ENCODE peak calls at places on chromosomes 13 and 19, in nine cellular contexts. M is ascending aorta, N is cardiac muscle cell, X is choroid plexus epithelial cell, U is cardiac fibroblast, L is Panc1, S is NB4, F is MM.1S, V is nephron progenitor cell. G is an unnamed sample.

GRCh38 chr19:33110201-33110910 is 21.6 kb upstream of the WDR88 start:
- DNase-seq in M (no peak), U (peak), N (peak), V (no peak), F (no peak), X (peak), S (no peak), L (peak), G (no peak)

GRCh38 chr19:32388393-32388724 is 17.2 kb upstream of the DPY19L3 start:
- DNase-seq in V (no peak), M (no peak), U (no peak), X (no peak), N (no peak), F (no peak), L (no peak), S (no peak), G (no peak)

GRCh38 chr13:31055589-31055988 is 106.1 kb downstream of the HSPH1 start:
- DNase-seq in U (no peak), L (no peak), M (no peak), X (no peak), F (no peak), V (no peak), N (no peak), S (no peak), G (no peak)

GRCh38 chr19:49950956-49951526 is 9.9 kb downstream of the SIGLEC11 start:
- DNase-seq in S (no peak), N (no peak), F (no peak), M (no peak), L (no peak), V (no peak), U (no peak), X (no peak), G (no peak)

GRCh38 chr19:42402376-42403116 is 12.4 kb upstream of the CNFN start:
- DNase-seq in M (no peak), F (no peak), X (no peak), S (no peak), N (no peak), V (no peak), L (no peak), U (no peak), G (no peak)

GRCh38 chr13:110925023-110925608 is 10.2 kb upstream of the ANKRD10 start:
- DNase-seq in M (no peak), V (peak), F (no peak), X (peak), U (peak), N (peak), L (no peak), S (peak), G (no peak)

GRCh38 chr19:18793144-18794028 is 2.3 kb upstream of the COMP start:
- DNase-seq in F (no peak), V (no peak), N (no peak), L (no peak), M (no peak), X (no peak), U (no peak), S (no peak), G (no peak)

GRCh38 chr19:53157601-53158000 is 1.3 kb downstream of the ZNF347 start:
- DNase-seq in X (peak), N (peak), V (peak), S (no peak), F (no peak), L (no peak), U (peak), M (no peak), G (no peak)

GRCh38 chr19:3095375-3096191 is 1.4 kb downstream of the GNA11 start:
- DNase-seq in U (no peak), X (no peak), F (no peak), M (no peak), V (peak), N (no peak), L (no peak), S (peak), G (no peak)

GRCh38 chr19:33156354-33156753 is 24.4 kb downstream of the WDR88 start:
- DNase-seq in V (no peak), L (no peak), N (peak), X (peak), F (no peak), S (no peak), U (peak), M (no peak), G (no peak)

GRCh38 chr13:30881191-30881651 is 24.9 kb upstream of the MEDAG start:
- DNase-seq in V (no peak), L (no peak), X (no peak), S (no peak), M (peak), N (no peak), F (no peak), U (no peak), G (no peak)

GRCh38 chr13:20988033-20988908 is 73.1 kb downstream of the LATS2 start:
- DNase-seq in F (no peak), X (no peak), L (no peak), S (no peak), N (no peak), U (no peak), V (no peak), M (no peak), G (no peak)

GRCh38 chr19:17877696-17878095 is 6.0 kb downstream of the SLC5A5 start:
- DNase-seq in L (no peak), N (no peak), M (no peak), X (no peak), V (no peak), U (no peak), S (no peak), F (no peak), G (no peak)

GRCh38 chr13:26656919-26657318 is 99.4 kb downstream of the WASF3 start:
- DNase-seq in V (no peak), L (no peak), U (peak), S (peak), N (peak), M (no peak), X (peak), F (no peak), G (no peak)
- TF ChIP-seq CTCF in V (no peak), L (no peak), U (no peak), S (peak), N (peak), M (no peak), X (peak), F (peak), G (no peak)

DNA sequence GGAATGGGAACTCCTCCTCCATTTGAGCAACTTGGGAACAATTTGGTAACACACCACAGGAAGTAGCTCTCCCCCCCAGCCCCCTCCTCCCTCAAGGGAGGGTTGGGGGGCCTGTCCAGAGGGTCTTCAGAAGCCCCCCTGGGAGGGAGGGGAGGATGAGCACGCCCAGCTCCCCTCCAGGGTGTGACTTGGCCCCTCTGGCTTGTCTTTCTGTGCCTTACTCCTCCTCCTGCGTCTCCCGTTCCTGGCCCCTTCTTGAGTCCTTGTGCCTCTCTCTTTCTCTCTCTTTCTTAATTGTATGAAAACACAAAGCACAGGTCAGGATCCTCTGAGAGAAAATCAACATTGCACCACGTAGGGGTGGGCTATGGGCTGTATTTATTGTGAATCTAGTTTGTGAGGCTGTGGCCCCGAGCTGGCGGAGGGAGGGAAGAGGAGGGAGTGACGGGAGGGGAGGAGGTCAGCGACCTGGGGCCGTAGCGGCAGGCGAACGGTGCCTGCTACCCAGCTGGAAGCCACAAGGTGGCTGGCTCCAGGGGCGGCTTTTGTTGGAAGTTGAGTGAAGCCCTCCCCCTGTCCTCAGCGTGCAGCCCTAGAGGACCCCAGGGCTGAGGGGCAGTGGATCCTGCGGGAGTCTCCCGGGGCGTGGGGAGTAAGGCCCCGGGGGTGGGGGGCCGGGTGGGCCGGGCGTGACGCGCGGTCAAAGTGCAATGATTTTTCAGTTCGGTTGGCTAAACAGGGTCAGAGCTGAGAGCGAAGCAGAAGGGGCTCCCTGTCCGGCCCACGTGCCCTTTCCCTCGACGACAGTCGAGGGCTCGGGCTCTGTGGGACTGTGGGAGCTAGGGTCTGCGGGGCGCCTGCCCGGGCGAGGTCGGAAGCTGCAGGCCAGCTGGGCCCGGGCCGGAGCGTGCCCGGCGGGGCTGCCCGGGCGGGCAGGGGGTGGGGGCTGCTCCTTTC is 6.4 kb downstream of the LYL1 start:
- DNase-seq in V (peak), U (no peak), L (no peak), M (no peak), F (no peak), X (no peak), N (no peak), S (peak), G (no peak)
- TF ChIP-seq CTCF in V (peak), U (no peak), L (peak), M (peak), F (peak), X (no peak), N (peak), S (peak), G (no peak)

GRCh38 chr19:48319647-48320537 is 5.5 kb upstream of the EMP3 start:
- DNase-seq in F (peak), M (no peak), V (peak), U (peak), S (peak), N (peak), L (no peak), X (peak), G (peak)

GRCh38 chr19:48321372-48321621 is 4.1 kb upstream of the EMP3 start:
- DNase-seq in X (peak), V (peak), U (peak), S (peak), N (peak), M (peak), F (peak), L (no peak), G (peak)

GRCh38 chr19:48325265-48325910 is at the start of gene EMP3:
- DNase-seq in S (peak), U (peak), M (peak), V (peak), L (no peak), X (peak), N (peak), F (peak), G (peak)

GRCh38 chr19:48318286-48318987 is 6.9 kb upstream of the EMP3 start:
- DNase-seq in S (no peak), L (no peak), X (no peak), M (no peak), U (no peak), N (no peak), V (no peak), F (no peak), G (no peak)

GRCh38 chr19:48321622-48322591 is 3.4 kb upstream of the EMP3 start:
- DNase-seq in U (peak), L (no peak), F (peak), S (peak), V (peak), N (peak), X (peak), M (peak), G (peak)
- TF ChIP-seq CTCF in U (no peak), L (no peak), F (no peak), S (no peak), V (no peak), N (no peak), X (no peak), M (no peak), G (no peak)

GRCh38 chr19:38917921-38918491 is 6.0 kb upstream of the CCER2 start:
- DNase-seq in M (no peak), U (no peak), V (no peak), N (peak), S (no peak), X (no peak), L (no peak), F (no peak), G (no peak)
- TF ChIP-seq CTCF in M (no peak), U (no peak), V (no peak), N (peak), S (no peak), X (peak), L (no peak), F (no peak), G (no peak)

DNA sequence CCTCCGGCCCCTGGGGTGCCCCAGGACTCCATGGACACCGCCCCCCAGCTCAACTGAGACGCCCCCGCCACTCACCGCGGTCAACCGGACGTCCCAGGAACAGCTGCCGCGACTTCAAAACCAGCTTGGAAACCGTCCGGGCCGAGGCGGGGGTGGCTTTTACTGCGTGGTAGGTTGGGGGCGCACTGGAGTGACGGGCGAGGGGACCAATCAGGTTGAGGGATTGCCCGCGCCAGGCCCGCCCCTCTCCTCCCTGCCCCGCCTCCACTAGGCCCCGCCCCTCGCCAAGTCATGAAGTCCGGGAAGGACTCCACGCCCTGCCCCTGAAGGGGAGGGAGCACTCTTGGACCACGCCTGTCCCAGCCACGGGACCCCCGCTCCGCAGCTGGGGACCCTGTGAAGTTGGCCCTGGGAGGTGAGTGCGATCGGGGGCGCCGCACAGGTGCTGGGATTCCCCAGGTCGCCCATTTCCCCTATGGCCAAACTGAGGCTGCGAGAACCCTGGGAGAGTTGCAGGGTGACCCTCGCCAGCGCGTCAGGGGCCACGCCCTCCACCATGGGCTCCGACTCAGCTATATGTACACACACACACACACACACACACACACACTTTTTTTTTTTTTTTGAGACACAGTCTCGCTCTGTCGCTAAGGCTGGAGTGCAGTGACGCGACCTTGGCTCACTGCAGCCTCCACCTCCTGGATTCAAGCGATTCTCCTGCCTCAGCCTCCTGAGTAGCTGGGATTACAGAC is at the start of gene PLIN3:
- DNase-seq in N (peak), L (peak), F (peak), X (peak), M (peak), V (peak), S (peak), U (peak), G (peak)
- TF ChIP-seq CTCF in N (no peak), L (no peak), F (no peak), X (no peak), M (no peak), V (no peak), S (no peak), U (no peak), G (no peak)